ENCODE peak calls at places on chromosomes 1 and 21, in four cellular contexts. G, I, K and Q are unnamed samples.

GRCh38 chr1:234776256-234776874 is 166.4 kb upstream of the IRF2BP2 start:
- DNase-seq in G (no peak), I (no peak), K (no peak), Q (no peak)

GRCh38 chr1:110393286-110393685 is 2.5 kb upstream of the SLC16A4 start:
- DNase-seq in G (no peak), I (no peak), K (no peak), Q (no peak)

GRCh38 chr1:152110365-152110859 is 4.8 kb downstream of the TCHH start:
- DNase-seq in G (no peak), I (peak), K (no peak), Q (peak)

GRCh38 chr1:30437059-30437576 is 286.3 kb downstream of the MATN1 start:
- DNase-seq in G (no peak), I (no peak), K (no peak), Q (no peak)

GRCh38 chr1:24708938-24709337 is 36.3 kb upstream of the CLIC4 start:
- DNase-seq in G (no peak), I (no peak), K (no peak), Q (no peak)

GRCh38 chr1:84853743-84854721 is 39.0 kb downstream of the LPAR3 start:
- DNase-seq in G (no peak), I (peak), K (no peak), Q (peak)

GRCh38 chr1:108049083-108049819 is 84.3 kb upstream of the VAV3 start:
- DNase-seq in G (peak), I (no peak), K (no peak), Q (peak)

GRCh38 chr1:3456964-3457909 is 2.8 kb downstream of the ARHGEF16 start:
- DNase-seq in G (no peak), I (no peak), K (no peak), Q (no peak)

GRCh38 chr1:215459136-215459535 is 108.0 kb upstream of the KCTD3 start:
- DNase-seq in G (no peak), I (no peak), K (no peak), Q (peak)

GRCh38 chr1:203089001-203089650 is 3.3 kb upstream of the MYOG start:
- DNase-seq in G (no peak), I (no peak), K (no peak), Q (no peak)

GRCh38 chr1:203088441-203088840 is 2.6 kb upstream of the MYOG start:
- DNase-seq in G (no peak), I (no peak), K (no peak), Q (no peak)

GRCh38 chr1:203090667-203091320 is 5.0 kb upstream of the MYOG start:
- DNase-seq in G (no peak), I (no peak), K (no peak), Q (no peak)

GRCh38 chr1:203091761-203092330 is 6.0 kb upstream of the MYOG start:
- DNase-seq in G (no peak), I (no peak), K (no peak), Q (no peak)

DNA sequence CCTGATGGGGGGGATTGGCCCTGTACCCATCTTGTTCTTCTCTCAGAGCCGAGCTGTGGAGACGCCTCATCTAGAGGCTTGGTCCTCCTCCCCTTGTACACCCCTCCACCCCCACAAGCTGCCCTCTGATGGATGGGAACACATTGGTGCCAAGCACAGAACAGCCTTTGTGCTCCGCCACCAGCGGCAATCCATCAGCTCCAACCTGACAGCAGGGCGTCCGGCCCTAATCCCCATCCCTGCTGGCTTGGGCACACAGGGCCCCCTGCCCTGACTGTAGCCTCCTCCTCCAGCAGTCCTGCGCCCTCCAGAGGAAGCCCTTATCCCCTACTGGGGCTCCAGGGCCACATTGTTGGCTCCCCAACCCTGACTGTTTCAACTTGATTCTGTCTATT is 3.8 kb upstream of the MYOG start:
- DNase-seq in G (no peak), I (no peak), K (no peak), Q (no peak)
- TF ChIP-seq CTCF in G (no peak), I (no peak), K (no peak), Q (no peak)

GRCh38 chr1:37765937-37766664 is 1.2 kb upstream of the EPHA10 start:
- DNase-seq in G (no peak), I (no peak), K (no peak), Q (no peak)
- TF ChIP-seq CTCF in G (no peak), I (no peak), K (no peak), Q (no peak)

GRCh38 chr21:40853956-40854688 is 7.2 kb upstream of the DSCAM start:
- DNase-seq in G (no peak), I (no peak), K (no peak), Q (no peak)

GRCh38 chr21:40850071-40850470 is 3.1 kb upstream of the DSCAM start:
- DNase-seq in G (no peak), I (no peak), K (no peak), Q (no peak)

GRCh38 chr21:40851749-40852148 is 4.8 kb upstream of the DSCAM start:
- DNase-seq in G (no peak), I (no peak), K (no peak), Q (no peak)

GRCh38 chr21:40847956-40848355 is 998 bp upstream of the DSCAM start:
- DNase-seq in G (no peak), I (no peak), K (no peak), Q (no peak)

GRCh38 chr21:40852563-40852962 is 5.6 kb upstream of the DSCAM start:
- DNase-seq in G (no peak), I (no peak), K (no peak), Q (no peak)
- TF ChIP-seq CTCF in G (no peak), I (no peak), K (no peak), Q (no peak)

DNA sequence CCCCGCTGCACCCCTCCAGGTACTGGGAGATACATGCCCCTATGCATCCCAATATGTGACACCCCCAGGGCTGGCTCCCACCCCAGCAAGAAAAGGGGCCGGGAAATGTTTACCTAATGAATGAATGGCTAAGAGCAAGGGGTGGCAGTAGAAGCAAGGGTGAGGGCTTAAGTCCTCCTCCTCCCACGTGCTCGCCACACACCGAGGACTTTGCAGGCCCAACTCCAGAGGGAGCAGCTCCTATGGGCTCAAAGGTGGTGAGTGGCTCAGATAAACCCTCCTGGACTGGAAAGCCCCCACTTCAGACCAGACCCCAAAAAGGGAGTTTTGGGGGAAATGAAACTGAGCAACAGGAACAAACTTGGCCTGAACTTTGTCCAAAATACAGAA is 11.4 kb downstream of the SLC45A3 start:
- DNase-seq in G (no peak), I (no peak), K (no peak), Q (no peak)
- TF ChIP-seq CTCF in G (no peak), I (no peak), K (no peak), Q (no peak)

GRCh38 chr21:44425895-44426662 is 29.2 kb upstream of the LRRC3 start:
- DNase-seq in G (no peak), I (no peak), K (peak), Q (no peak)

GRCh38 chr21:44427241-44428120 is 27.8 kb upstream of the LRRC3 start:
- DNase-seq in G (no peak), I (no peak), K (peak), Q (no peak)

GRCh38 chr21:44429894-44430293 is 25.4 kb upstream of the LRRC3 start:
- DNase-seq in G (no peak), I (no peak), K (no peak), Q (no peak)

GRCh38 chr21:44426663-44427191 is 28.6 kb upstream of the LRRC3 start:
- DNase-seq in G (no peak), I (no peak), K (peak), Q (no peak)

DNA sequence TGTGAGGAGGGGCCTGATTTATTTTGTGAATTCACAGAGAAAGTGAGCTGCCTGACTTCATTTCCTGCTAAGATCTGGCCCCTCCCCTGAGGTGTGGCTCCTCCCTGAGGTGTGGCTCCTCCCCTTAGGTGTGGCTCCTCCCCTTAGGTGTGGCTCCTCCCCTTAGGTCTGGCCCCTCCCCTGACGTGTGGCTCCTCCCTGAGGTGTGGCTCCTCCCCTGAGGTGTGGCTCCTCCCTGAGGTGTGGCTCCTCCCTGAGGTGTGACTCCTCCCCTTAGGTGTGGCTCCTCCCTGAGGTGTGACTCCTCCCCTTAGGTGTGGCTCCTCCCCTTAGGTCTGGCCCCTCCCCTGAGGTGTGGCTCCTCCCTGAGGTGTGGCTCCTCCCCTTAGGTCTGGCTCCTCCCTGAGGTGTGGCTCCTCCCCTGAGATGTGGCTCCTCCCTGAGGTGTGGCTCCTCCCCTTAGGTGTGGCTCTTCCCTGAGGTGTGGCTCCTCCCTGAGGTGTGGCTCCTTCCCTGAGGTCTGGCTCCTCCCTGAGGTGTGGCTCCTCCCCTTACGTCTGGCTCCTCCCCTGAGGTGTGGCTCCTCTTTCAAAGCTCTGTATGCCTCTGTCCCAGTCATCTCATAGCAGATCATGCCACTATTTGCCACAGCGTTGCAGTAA is 26.9 kb upstream of the LRRC3 start:
- DNase-seq in G (no peak), I (no peak), K (peak), Q (no peak)
- TF ChIP-seq CTCF in G (no peak), I (no peak), K (no peak), Q (no peak)

DNA sequence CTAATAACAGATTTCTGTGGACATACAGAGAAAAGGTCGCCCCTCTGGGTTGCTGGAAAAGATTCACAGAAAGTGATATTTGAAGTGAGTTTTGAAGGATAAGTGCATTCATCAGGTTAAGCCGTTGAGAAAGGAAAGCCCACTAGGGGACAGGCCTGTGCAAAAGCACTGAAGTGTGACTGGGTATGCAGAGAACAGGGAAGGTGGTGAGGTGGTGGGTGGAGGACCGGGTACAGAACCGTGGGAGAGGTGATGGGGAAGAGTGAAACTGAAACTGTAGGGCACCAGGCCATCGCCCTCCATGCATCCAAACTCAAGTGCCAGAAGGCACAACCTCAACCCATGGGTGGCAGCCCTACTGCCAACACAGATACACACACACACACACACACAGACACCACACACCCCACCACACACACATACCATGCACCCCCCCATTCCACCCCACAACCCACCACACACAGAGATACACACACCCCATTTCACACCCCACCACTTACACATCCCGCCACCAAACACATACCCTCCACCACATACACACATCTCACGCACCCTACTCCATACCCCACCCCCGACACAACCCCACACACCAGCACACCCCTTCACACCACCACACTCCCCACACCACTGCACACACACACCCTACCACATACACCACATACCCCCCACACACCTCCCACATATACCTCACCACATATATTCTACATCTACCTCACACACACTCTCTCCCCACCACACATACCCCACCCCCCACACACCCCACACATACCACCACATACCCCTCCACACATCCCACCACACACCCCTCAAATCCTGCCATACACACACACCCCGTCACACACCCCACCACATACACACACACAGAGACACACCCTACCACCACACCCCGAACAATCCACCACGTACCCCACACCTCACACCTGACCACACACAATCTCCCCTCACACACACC is 59.0 kb downstream of the TSEN15 start:
- DNase-seq in G (no peak), I (peak), K (no peak), Q (no peak)
- TF ChIP-seq CTCF in G (peak), I (peak), K (no peak), Q (no peak)

GRCh38 chr1:226309398-226310122 is 596 bp upstream of the LIN9 start:
- DNase-seq in G (peak), I (peak), K (no peak), Q (peak)
- TF ChIP-seq CTCF in G (no peak), I (peak), K (no peak), Q (peak)

GRCh38 chr1:206448471-206448870 is 21.8 kb upstream of the IKBKE start:
- DNase-seq in G (no peak), I (no peak), K (no peak), Q (no peak)
- TF ChIP-seq CTCF in G (no peak), I (no peak), K (no peak), Q (no peak)